ENCODE peak calls at places on chromosomes 1 and 21, in four cellular contexts. J, R, Y and L are unnamed samples.

GRCh38 chr1:112285311-112285710 is 110.7 kb upstream of the CTTNBP2NL start:
- DNase-seq in J (no peak), Y (no peak), R (no peak), L (no peak)

GRCh38 chr1:33346921-33347649 is 26.2 kb upstream of the A3GALT2 start:
- DNase-seq in Y (no peak), J (peak), R (no peak), L (peak)

GRCh38 chr1:59526240-59526639 is 229.3 kb downstream of the FGGY start:
- DNase-seq in J (no peak), R (no peak), Y (no peak), L (no peak)

GRCh38 chr1:59521456-59521855 is 224.6 kb downstream of the FGGY start:
- DNase-seq in Y (no peak), R (no peak), J (no peak), L (no peak)

GRCh38 chr1:20291621-20292020 is 946 bp downstream of the VWA5B1 start:
- DNase-seq in J (no peak), Y (no peak), R (peak), L (no peak)

GRCh38 chr1:15966081-15966955 is 9.6 kb downstream of the ZBTB17 start:
- DNase-seq in R (no peak), Y (no peak), J (no peak), L (peak)

GRCh38 chr21:45494135-45494850 is 47.9 kb downstream of the SLC19A1 start:
- DNase-seq in J (no peak), Y (no peak), R (no peak), L (no peak)

GRCh38 chr1:185681034-185681633 is 53.1 kb upstream of the HMCN1 start:
- DNase-seq in R (no peak), J (peak), Y (no peak), L (peak)

GRCh38 chr1:55970711-55971110 is 608.7 kb downstream of the PLPP3 start:
- DNase-seq in R (no peak), Y (no peak), J (no peak), L (no peak)

GRCh38 chr1:200272669-200273068 is 137.2 kb downstream of the ZNF281 start:
- DNase-seq in Y (no peak), J (no peak), R (no peak), L (no peak)

GRCh38 chr1:58885998-58886397 is 102.2 kb upstream of the JUN start:
- DNase-seq in R (no peak), J (no peak), Y (no peak), L (no peak)

GRCh38 chr1:232038704-232039103 is 412.1 kb downstream of the DISC1 start:
- DNase-seq in J (no peak), R (no peak), Y (no peak), L (no peak)

GRCh38 chr1:11354893-11355593 is 82.0 kb downstream of the UBIAD1 start:
- DNase-seq in Y (no peak), R (peak), J (no peak), L (no peak)

GRCh38 chr21:28822882-28823335 is 169.8 kb downstream of the LTN1 start:
- DNase-seq in R (no peak), J (no peak), Y (no peak), L (peak)

GRCh38 chr1:31683997-31684396 is 19.8 kb downstream of the COL16A1 start:
- DNase-seq in J (no peak), Y (peak), R (peak), L (no peak)

GRCh38 chr1:178397678-178398077 is 99.1 kb downstream of the CLEC20A start:
- DNase-seq in Y (no peak), J (no peak), R (no peak), L (no peak)

GRCh38 chr1:168297019-168297418 is 16.3 kb downstream of the TBX19 start:
- DNase-seq in Y (no peak), R (no peak), J (no peak), L (no peak)

GRCh38 chr1:226706664-226707063 is 32.4 kb downstream of the ITPKB start:
- DNase-seq in Y (no peak), J (no peak), R (no peak), L (no peak)

GRCh38 chr1:84888753-84889152 is 4.3 kb downstream of the LPAR3 start:
- DNase-seq in J (no peak), Y (no peak), R (no peak), L (no peak)

GRCh38 chr1:23029337-23029736 is 10.1 kb downstream of the KDM1A start:
- DNase-seq in Y (no peak), J (no peak), R (no peak), L (no peak)

GRCh38 chr21:43727571-43728466 is 8.9 kb downstream of the PDXK start:
- DNase-seq in J (peak), Y (no peak), R (no peak), L (peak)

GRCh38 chr1:36821386-36821785 is 212.9 kb downstream of the GRIK3 start:
- DNase-seq in Y (no peak), J (no peak), R (no peak), L (no peak)

GRCh38 chr21:31490471-31490870 is 146.4 kb upstream of the TIAM1 start:
- DNase-seq in Y (peak), R (no peak), J (peak), L (no peak)

GRCh38 chr1:6673816-6674398 is 27.7 kb downstream of the DNAJC11 start:
- DNase-seq in R (no peak), Y (no peak), J (no peak), L (no peak)
- TF ChIP-seq RNF2 in R (no peak), Y (no peak), J (no peak), L (no peak)

DNA sequence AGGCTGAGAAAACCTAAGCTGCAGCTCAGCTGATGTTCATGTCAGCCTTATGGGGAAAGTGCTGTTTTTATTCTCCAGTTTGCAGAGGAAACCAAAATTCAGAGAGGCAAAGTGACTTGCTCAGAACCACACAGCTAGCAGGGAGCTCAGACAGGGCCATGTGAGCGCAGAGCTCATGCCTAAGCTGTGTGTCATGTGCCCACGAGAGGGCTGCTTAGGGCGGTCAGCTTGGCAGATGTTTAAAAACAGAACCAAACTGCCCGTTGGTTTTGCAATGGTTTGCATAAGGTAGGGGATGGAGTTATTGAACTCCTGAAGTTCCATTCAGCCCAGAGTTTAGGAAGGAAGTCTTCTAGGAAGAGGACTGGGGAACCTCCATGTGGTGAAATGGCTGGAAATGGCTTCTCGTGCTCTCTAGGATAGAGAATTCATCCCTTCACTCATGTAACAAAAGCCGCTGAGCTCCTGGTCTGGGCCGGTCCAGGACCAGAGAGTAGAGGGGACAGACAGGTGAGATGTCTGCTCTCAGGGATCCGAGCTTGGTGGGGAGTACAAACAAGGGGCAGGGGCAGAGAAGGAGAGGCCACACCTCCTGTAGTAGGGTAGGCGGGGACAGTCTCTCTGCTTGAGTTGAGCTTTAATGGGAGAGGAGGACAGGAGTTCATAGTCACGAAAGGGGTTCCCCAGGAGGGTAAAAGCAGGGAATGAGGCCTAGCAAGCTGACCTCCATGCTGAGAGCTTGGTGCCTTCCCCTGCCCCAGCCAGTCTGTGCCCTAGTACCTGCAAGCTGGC is 46.9 kb downstream of the ARHGEF10L start:
- DNase-seq in J (no peak), Y (no peak), R (no peak), L (no peak)
- TF ChIP-seq RNF2 in J (no peak), Y (no peak), R (no peak), L (no peak)

GRCh38 chr21:27045281-27045985 is 78.5 kb upstream of the ADAMTS5 start:
- DNase-seq in J (no peak), Y (no peak), R (no peak), L (no peak)
- TF ChIP-seq RNF2 in J (no peak), Y (no peak), R (no peak), L (no peak)

GRCh38 chr1:192459467-192459866 is 116.1 kb upstream of the RGS1 start:
- DNase-seq in Y (no peak), J (no peak), R (no peak), L (no peak)

GRCh38 chr1:192463661-192464060 is 111.9 kb upstream of the RGS1 start:
- DNase-seq in Y (no peak), J (no peak), R (no peak), L (no peak)

GRCh38 chr1:192461684-192462083 is 113.9 kb upstream of the RGS1 start:
- DNase-seq in J (no peak), R (no peak), Y (no peak), L (no peak)

DNA sequence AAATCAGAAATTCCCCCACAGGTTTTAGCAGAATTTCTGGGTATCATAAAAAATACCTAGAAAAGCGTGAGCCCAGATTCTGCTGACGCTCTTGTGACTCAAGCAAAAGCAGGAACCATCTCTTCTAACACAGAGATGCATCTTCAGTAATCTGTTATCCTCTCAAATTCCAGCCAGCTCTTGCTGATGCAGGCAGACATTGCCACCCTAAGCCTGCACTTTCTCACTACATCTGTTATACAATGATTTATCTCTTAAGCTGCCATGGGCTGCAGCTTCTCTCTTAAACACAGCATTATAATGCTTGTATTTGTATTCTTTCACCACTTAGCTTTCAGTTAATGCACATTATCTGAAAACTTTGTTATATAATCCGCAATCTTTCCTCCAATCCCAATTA is 112.9 kb upstream of the RGS1 start:
- DNase-seq in J (no peak), Y (no peak), R (no peak), L (no peak)
- TF ChIP-seq RNF2 in J (no peak), Y (no peak), R (no peak), L (no peak)

GRCh38 chr1:201469645-201470074 is 672 bp upstream of the PHLDA3 start:
- DNase-seq in J (no peak), Y (no peak), R (no peak), L (no peak)

GRCh38 chr1:201468501-201468843 is 516 bp downstream of the PHLDA3 start:
- DNase-seq in R (no peak), J (no peak), Y (no peak), L (no peak)

GRCh38 chr1:201465698-201466290 is 3.2 kb downstream of the PHLDA3 start:
- DNase-seq in R (no peak), J (no peak), Y (no peak), L (no peak)

GRCh38 chr1:201468844-201469644 is at the start of gene PHLDA3:
- DNase-seq in R (peak), Y (peak), J (peak), L (peak)

DNA sequence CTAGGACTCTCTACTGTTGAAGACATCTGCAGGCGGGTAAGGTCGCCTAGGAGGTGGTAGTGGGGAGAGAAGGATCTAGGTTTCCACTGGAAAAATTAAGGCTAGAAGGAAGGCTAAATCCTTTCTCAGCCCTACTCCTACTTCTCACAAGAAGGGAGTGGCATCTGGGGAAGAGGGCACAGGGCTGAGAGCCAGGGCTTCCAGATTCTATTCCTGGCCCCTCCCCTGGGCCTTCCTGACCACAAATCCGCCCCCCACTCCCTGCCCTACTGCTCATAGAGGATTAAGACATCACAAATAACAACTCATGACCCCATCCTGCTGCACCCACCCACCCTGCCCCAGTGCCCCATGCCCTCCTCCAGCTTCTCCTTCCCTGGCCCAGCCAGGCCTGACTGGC is 2.5 kb downstream of the PHLDA3 start:
- DNase-seq in R (no peak), Y (no peak), J (no peak), L (no peak)
- TF ChIP-seq RNF2 in R (no peak), Y (no peak), J (no peak), L (no peak)

GRCh38 chr1:109083923-109084322 is 6.6 kb upstream of the TMEM167B start:
- DNase-seq in R (no peak), Y (no peak), J (no peak), L (peak)
- TF ChIP-seq RNF2 in R (no peak), Y (no peak), J (no peak), L (no peak)